ENCODE peak calls at places on chromosomes 3 and 15, in eight cellular contexts. R, U, X, B, V, Q, W and P are unnamed samples.

GRCh38 chr15:64117759-64118487 is 22.1 kb downstream of the SNX1 start:
- DNase-seq in R (no peak), U (no peak), X (no peak), B (no peak), V (no peak), Q (no peak), W (no peak), P (no peak)

GRCh38 chr3:152322756-152323155 is 54.0 kb downstream of the MBNL1 start:
- DNase-seq in R (no peak), U (peak), X (no peak), B (no peak), V (no peak), Q (no peak), W (no peak), P (no peak)

GRCh38 chr3:59809750-59810444 is 760.1 kb upstream of the CFAP20DC start:
- DNase-seq in R (no peak), U (peak), X (no peak), B (no peak), V (no peak), Q (no peak), W (no peak), P (no peak)

GRCh38 chr15:47003568-47003967 is 713.7 kb upstream of the SEMA6D start:
- DNase-seq in R (no peak), U (no peak), X (no peak), B (no peak), V (no peak), Q (no peak), W (no peak), P (no peak)

GRCh38 chr3:23442598-23443383 is 239.7 kb downstream of the UBE2E2 start:
- DNase-seq in R (no peak), U (peak), X (no peak), B (no peak), V (no peak), Q (no peak), W (no peak), P (no peak)

GRCh38 chr15:70195808-70196304 is 98.1 kb upstream of the TLE3 start:
- DNase-seq in R (no peak), U (no peak), X (no peak), B (peak), V (no peak), Q (peak), W (peak), P (peak)

GRCh38 chr3:120473389-120473788 is 22.6 kb upstream of the FSTL1 start:
- DNase-seq in R (no peak), U (no peak), X (no peak), B (no peak), V (no peak), Q (no peak), W (no peak), P (no peak)

GRCh38 chr3:130779031-130779430 is 32.4 kb upstream of the PIK3R4 start:
- DNase-seq in R (no peak), U (peak), X (no peak), B (no peak), V (no peak), Q (no peak), W (no peak), P (no peak)

GRCh38 chr15:40847225-40847961 is 3.5 kb downstream of the SPINT1 start:
- DNase-seq in R (no peak), U (peak), X (no peak), B (peak), V (peak), Q (peak), W (no peak), P (no peak)

GRCh38 chr3:42118762-42119361 is 27.7 kb downstream of the TRAK1 start:
- DNase-seq in R (no peak), U (peak), X (no peak), B (no peak), V (peak), Q (no peak), W (no peak), P (no peak)

GRCh38 chr3:22012471-22012870 is 261.5 kb upstream of the ZNF385D start:
- DNase-seq in R (no peak), U (no peak), X (no peak), B (no peak), V (no peak), Q (no peak), W (no peak), P (no peak)

GRCh38 chr3:124209426-124209825 is 217.5 kb upstream of the ROPN1 start:
- DNase-seq in R (no peak), U (no peak), X (no peak), B (no peak), V (no peak), Q (no peak), W (no peak), P (no peak)

GRCh38 chr3:178369811-178370210 is 166.4 kb upstream of the KCNMB2 start:
- DNase-seq in R (no peak), U (no peak), X (no peak), B (no peak), V (no peak), Q (no peak), W (no peak), P (no peak)

GRCh38 chr3:152375546-152375945 is 106.8 kb downstream of the MBNL1 start:
- DNase-seq in R (no peak), U (no peak), X (no peak), B (no peak), V (no peak), Q (no peak), W (no peak), P (no peak)

GRCh38 chr3:43022111-43022510 is 43.0 kb downstream of the GASK1A start:
- DNase-seq in R (no peak), U (no peak), X (peak), B (no peak), V (no peak), Q (no peak), W (no peak), P (no peak)

GRCh38 chr3:183822631-183823030 is 2.7 kb downstream of the MAP6D1 start:
- DNase-seq in R (peak), U (no peak), X (no peak), B (no peak), V (no peak), Q (no peak), W (no peak), P (no peak)

GRCh38 chr3:36991923-36992805 is 767 bp downstream of the EPM2AIP1 start:
- DNase-seq in R (peak), U (peak), X (no peak), B (no peak), V (peak), Q (no peak), W (no peak), P (no peak)

GRCh38 chr15:100558771-100559254 is 30.1 kb upstream of the CERS3 start:
- DNase-seq in R (no peak), U (no peak), X (no peak), B (no peak), V (no peak), Q (no peak), W (no peak), P (no peak)

GRCh38 chr15:88624156-88624970 is 3.2 kb downstream of the AEN start:
- DNase-seq in R (no peak), U (peak), X (no peak), B (no peak), V (peak), Q (no peak), W (no peak), P (no peak)

GRCh38 chr3:150588027-150588830 is 14.9 kb upstream of the SELENOT start:
- DNase-seq in R (no peak), U (no peak), X (no peak), B (peak), V (no peak), Q (peak), W (no peak), P (no peak)

GRCh38 chr3:172128852-172129251 is 89.5 kb downstream of the FNDC3B start:
- DNase-seq in R (no peak), U (no peak), X (no peak), B (no peak), V (no peak), Q (no peak), W (no peak), P (no peak)

GRCh38 chr3:189132125-189132744 is 39.5 kb upstream of the TPRG1 start:
- DNase-seq in R (no peak), U (peak), X (no peak), B (peak), V (no peak), Q (peak), W (peak), P (no peak)

GRCh38 chr3:183586477-183586876 is 31.0 kb upstream of the KLHL6 start:
- DNase-seq in R (no peak), U (no peak), X (no peak), B (no peak), V (no peak), Q (no peak), W (no peak), P (no peak)

GRCh38 chr15:29470794-29471193 is 201.2 kb upstream of the NSMCE3 start:
- DNase-seq in R (no peak), U (no peak), X (no peak), B (no peak), V (no peak), Q (no peak), W (no peak), P (no peak)

DNA sequence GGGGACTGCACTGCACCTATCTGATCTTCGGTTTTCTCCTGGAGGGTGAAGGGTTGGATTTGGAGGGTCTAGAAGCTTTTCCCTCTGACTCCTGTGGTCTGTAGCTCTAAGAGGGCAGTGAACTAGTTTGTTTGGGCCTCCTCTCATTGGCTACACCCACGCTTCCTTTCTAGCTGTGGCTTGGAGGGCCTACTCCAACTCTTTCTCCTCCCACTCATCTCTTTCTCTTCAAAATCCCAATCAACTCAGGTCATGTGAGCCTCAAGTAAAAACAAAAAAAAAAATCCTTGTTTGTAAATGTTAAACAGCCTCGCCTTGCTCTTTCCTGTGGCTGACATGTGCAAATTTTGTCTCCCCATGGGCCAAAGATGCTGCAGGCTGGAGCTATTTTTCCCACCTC is 115.0 kb upstream of the THBS1 start:
- DNase-seq in R (no peak), U (no peak), X (no peak), B (no peak), V (no peak), Q (no peak), W (no peak), P (no peak)
- TF ChIP-seq CTCF in R (no peak), U (no peak), X (no peak), B (no peak), V (no peak), Q (no peak), W (no peak), P (no peak)

DNA sequence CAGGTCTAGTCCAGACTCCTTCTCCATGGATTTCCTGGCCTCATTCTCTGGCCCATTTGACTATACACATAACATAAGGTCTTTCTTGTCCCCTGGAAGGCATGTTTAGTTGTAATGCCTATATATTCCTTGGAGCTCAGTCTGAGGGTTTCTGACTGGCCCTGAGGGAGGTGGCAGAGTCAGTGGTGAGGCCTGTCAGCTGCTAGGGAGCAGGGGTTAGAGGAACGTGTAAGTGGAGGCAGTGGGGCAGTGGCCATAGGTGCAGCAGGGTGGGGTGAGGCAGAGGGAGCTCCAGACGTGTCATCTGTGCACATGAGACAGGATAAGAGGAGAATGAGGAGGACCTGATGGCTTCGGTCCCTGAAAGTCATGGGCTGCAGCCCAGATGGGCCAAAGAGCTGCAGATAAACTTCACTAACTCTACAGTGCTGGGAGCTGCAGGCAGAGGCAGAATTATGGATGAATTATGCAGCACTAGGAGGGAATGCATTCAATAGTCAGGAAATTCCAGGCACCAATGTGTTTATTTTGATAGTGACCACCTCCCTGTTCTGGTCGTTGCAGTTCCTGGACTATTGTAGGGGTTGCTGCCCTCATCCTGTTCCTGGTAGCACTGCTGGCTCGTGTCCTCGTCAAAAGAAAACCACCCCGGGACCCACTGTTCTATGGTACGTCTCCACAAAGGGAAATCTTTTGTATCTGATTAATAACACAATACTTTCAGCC is 5.0 kb downstream of the TM6SF1 start:
- DNase-seq in R (no peak), U (no peak), X (no peak), B (no peak), V (peak), Q (no peak), W (no peak), P (peak)
- TF ChIP-seq CTCF in R (no peak), U (no peak), X (no peak), B (no peak), V (no peak), Q (no peak), W (no peak), P (peak)

DNA sequence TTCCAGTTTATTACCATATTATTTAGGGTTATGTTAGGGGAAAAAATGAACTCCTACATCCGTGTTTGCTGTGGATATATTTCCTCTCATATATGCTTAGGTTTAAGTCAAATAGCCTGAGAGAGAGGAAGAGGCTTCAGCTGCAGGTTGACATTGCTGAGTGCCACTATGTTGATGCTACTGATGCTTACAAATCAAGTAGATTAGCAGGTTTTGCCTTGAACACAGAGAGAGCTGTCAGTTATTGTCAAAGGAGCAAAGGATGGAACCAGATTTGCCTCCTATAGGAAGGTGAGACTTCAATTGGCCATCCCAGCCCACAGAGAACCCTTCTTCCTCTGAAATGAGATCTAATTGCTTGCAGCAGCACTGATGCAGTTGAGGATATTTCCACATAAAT is 339.2 kb downstream of the CADM2 start:
- DNase-seq in R (no peak), U (no peak), X (no peak), B (no peak), V (no peak), Q (no peak), W (no peak), P (no peak)
- TF ChIP-seq CTCF in R (no peak), U (no peak), X (no peak), B (no peak), V (no peak), Q (no peak), W (no peak), P (no peak)

GRCh38 chr3:51389423-51390183 is 1.5 kb upstream of the RBM15B start:
- DNase-seq in R (peak), U (peak), X (no peak), B (peak), V (peak), Q (peak), W (no peak), P (peak)
- TF ChIP-seq CTCF in R (peak), U (peak), X (peak), B (peak), V (peak), Q (peak), W (no peak), P (peak)

DNA sequence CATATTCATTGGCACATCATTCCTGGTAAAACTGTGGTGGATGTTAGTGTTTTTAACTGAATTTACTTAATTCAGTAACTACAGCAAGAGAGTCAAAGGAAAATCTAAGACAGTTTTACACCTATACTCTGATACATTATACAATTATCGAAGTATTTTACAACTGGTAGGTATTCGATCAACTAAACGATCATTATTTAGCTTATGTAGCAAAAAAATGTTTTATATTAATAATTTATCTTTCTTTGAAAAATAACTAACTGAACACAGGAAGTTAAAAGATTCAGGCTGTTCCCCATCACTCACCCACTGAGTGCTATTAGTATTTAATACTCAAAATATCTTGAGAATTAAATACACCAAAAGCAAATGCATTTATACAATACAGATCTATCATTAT is 21.0 kb downstream of the ICE2 start:
- DNase-seq in R (no peak), U (no peak), X (no peak), B (no peak), V (no peak), Q (no peak), W (no peak), P (no peak)
- TF ChIP-seq CTCF in R (no peak), U (no peak), X (no peak), B (no peak), V (no peak), Q (no peak), W (no peak), P (no peak)

DNA sequence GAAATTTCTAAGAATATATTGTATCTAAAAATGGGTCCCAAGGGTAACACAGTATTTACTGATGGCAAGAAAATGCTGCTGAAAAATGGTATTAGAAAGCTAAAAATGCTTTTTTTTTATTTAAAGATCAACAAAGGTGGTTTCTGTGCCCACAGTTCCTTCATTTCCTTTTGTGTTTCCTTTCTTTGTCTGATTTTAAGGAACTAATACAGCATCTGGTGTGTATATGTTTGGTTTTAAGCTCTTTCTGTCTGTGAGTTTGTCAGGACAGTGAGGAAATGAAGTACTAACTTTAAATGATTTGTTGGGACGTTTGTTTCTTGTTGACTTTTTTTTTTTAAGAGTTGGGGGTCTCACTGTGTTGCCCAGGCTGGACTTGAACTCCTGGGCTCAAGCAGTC is 38.2 kb downstream of the RASA2 start:
- DNase-seq in R (no peak), U (no peak), X (no peak), B (no peak), V (no peak), Q (no peak), W (no peak), P (no peak)
- TF ChIP-seq CTCF in R (no peak), U (no peak), X (no peak), B (no peak), V (no peak), Q (no peak), W (no peak), P (no peak)

DNA sequence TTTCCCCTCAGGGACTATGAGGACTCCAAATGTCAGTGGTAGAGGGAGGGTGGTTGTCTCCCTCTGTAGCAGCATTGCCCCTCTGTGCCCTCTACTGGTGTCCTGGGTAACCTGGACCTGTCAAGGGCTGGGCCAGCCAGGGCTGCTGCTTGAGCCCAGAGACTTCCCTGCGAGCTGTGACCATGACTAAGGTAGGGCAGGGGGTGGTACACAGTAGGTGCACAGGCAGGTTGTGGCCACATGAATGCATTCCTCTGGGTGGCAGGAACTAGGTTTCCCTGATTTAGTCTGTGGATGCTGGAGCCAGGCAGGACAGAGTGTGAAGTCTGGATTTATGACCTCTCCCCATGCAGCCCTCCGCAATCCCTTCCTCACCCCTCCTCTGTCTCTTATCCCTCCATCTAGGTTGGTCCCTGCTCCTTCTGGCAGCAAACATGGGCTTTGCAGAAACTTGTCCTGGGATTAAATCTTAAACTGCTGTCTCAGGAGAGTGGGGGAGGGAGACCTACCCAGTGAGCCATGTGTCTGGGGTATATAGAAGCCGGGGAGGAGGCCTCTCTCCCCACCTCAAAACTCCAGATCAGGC is 8.7 kb upstream of the SEMA3F start:
- DNase-seq in R (no peak), U (no peak), X (no peak), B (no peak), V (no peak), Q (no peak), W (no peak), P (no peak)
- TF ChIP-seq CTCF in R (no peak), U (no peak), X (no peak), B (no peak), V (no peak), Q (no peak), W (no peak), P (no peak)